ENCODE peak calls at places on chromosomes 4 and X, in ten cellular contexts. A is uterus; Z is body of pancreas; H is amniotic stem cell; G is left ventricle myocardium inferior; M is left lobe of liver; X is T-helper 2 cell; S is CD4-positive, alpha-beta T cell; O is effector memory CD8-positive, alpha-beta T cell; V is islet precursor cell. T is an unnamed sample.
A peak's percentile ranks its signal among the peaks of the same experiment; 100 is the strongest.

GRCh38 chrX:50704360-50704759 is 109.6 kb downstream of the SHROOM4 start:
- DNase-seq in A (no peak), Z (no peak), H (no peak), G (no peak), M (no peak), X (no peak), S (no peak), O (no peak), V (no peak), T (no peak)

GRCh38 chr4:136768925-136769275 is 763.4 kb downstream of the PCDH18 start:
- DNase-seq in A (no peak), Z (no peak), H (no peak), G (no peak), M (no peak), X (no peak), S (no peak), O (no peak), V (peak; percentile 85), T (no peak)

GRCh38 chr4:145480257-145480656 is 1.4 kb upstream of the SMAD1 start:
- DNase-seq in A (no peak), Z (no peak), H (no peak), G (no peak), M (no peak), X (no peak), S (no peak), O (no peak), V (no peak), T (no peak)

GRCh38 chr4:7189475-7190277 is 2.7 kb upstream of the SORCS2 start:
- DNase-seq in A (no peak), Z (peak; percentile 33), H (no peak), G (no peak), M (no peak), X (no peak), S (no peak), O (no peak), V (peak; percentile 56), T (peak; percentile 15)

GRCh38 chr4:158195297-158195696 is 15.0 kb upstream of the TMEM144 start:
- DNase-seq in A (no peak), Z (no peak), H (no peak), G (no peak), M (no peak), X (no peak), S (no peak), O (no peak), V (no peak), T (no peak)

GRCh38 chr4:69057620-69058409 is 38.5 kb upstream of the UGT2B7 start:
- DNase-seq in A (no peak), Z (peak; percentile 44), H (no peak), G (no peak), M (no peak), X (no peak), S (no peak), O (no peak), V (no peak), T (no peak)

GRCh38 chrX:134836497-134836968 is 154.3 kb upstream of the SMIM10 start:
- DNase-seq in A (no peak), Z (no peak), H (no peak), G (no peak), M (no peak), X (no peak), S (no peak), O (no peak), V (no peak), T (no peak)

GRCh38 chr4:71004281-71004851 is 10.9 kb downstream of the DCK start:
- DNase-seq in A (no peak), Z (no peak), H (no peak), G (no peak), M (no peak), X (peak; percentile 4), S (peak; percentile 59), O (peak; percentile 45), V (peak; percentile 61), T (peak; percentile 66)

GRCh38 chrX:108731144-108731543 is 5.2 kb downstream of the IRS4 start:
- DNase-seq in A (no peak), Z (no peak), H (no peak), G (no peak), M (no peak), X (no peak), S (no peak), O (no peak), V (no peak), T (no peak)

GRCh38 chr4:52423967-52424366 is 235.1 kb downstream of the USP46 start:
- DNase-seq in A (no peak), Z (no peak), H (no peak), G (no peak), M (no peak), X (no peak), S (no peak), O (no peak), V (no peak), T (no peak)

GRCh38 chr4:1012031-1012739 is 759 bp downstream of the FGFRL1 start:
- DNase-seq in A (peak; percentile 46), Z (peak; percentile 75), H (no peak), G (no peak), M (peak; percentile 84), X (no peak), S (peak; percentile 32), O (peak; percentile 37), V (peak; percentile 88), T (no peak)

GRCh38 chrX:16585486-16586370 is 64.2 kb upstream of the S100G start:
- DNase-seq in A (no peak), Z (no peak), H (no peak), G (no peak), M (no peak), X (no peak), S (no peak), O (no peak), V (no peak), T (no peak)

GRCh38 chr4:89283226-89283974 is 24.2 kb downstream of the GPRIN3 start:
- DNase-seq in A (no peak), Z (no peak), H (no peak), G (no peak), M (no peak), X (no peak), S (peak; percentile 52), O (peak; percentile 74), V (no peak), T (no peak)

GRCh38 chrX:43467608-43468234 is 188.4 kb upstream of the MAOA start:
- DNase-seq in A (no peak), Z (peak; percentile 14), H (no peak), G (no peak), M (no peak), X (no peak), S (no peak), O (no peak), V (no peak), T (peak; percentile 60)

GRCh38 chr4:14652522-14652921 is 349.8 kb upstream of the CPEB2 start:
- DNase-seq in A (no peak), Z (no peak), H (no peak), G (no peak), M (no peak), X (no peak), S (no peak), O (no peak), V (no peak), T (no peak)

GRCh38 chrX:151713859-151714258 is 2.0 kb upstream of the FATE1 start:
- DNase-seq in A (no peak), Z (peak; percentile 38), H (no peak), G (no peak), M (peak; percentile 45), X (no peak), S (no peak), O (no peak), V (peak; percentile 67), T (no peak)

GRCh38 chr4:163540977-163541376 is 46.5 kb downstream of the TMA16 start:
- DNase-seq in A (no peak), Z (no peak), H (peak; percentile 49), G (no peak), M (no peak), X (no peak), S (no peak), O (no peak), V (peak; percentile 73), T (no peak)

GRCh38 chr4:53852343-53852742 is 212.1 kb downstream of the CHIC2 start:
- DNase-seq in A (no peak), Z (no peak), H (no peak), G (no peak), M (no peak), X (no peak), S (no peak), O (no peak), V (no peak), T (no peak)

GRCh38 chr4:17489123-17489522 is 22.8 kb downstream of the QDPR start:
- DNase-seq in A (no peak), Z (no peak), H (no peak), G (no peak), M (no peak), X (no peak), S (no peak), O (no peak), V (no peak), T (no peak)

GRCh38 chr4:26223160-26223559 is 97.7 kb upstream of the RBPJ start:
- DNase-seq in A (no peak), Z (no peak), H (peak; percentile 8), G (no peak), M (no peak), X (no peak), S (no peak), O (no peak), V (no peak), T (no peak)

GRCh38 chrX:69379412-69379811 is 124.7 kb upstream of the NALF2 start:
- DNase-seq in A (no peak), Z (no peak), H (no peak), G (no peak), M (no peak), X (no peak), S (no peak), O (no peak), V (no peak), T (no peak)

GRCh38 chr4:174604198-174604597 is 81.9 kb upstream of the HPGD start:
- DNase-seq in A (no peak), Z (no peak), H (no peak), G (no peak), M (no peak), X (no peak), S (no peak), O (no peak), V (no peak), T (no peak)

GRCh38 chrX:139448996-139449395 is 81.5 kb upstream of the F9 start:
- DNase-seq in A (no peak), Z (no peak), H (no peak), G (no peak), M (no peak), X (no peak), S (no peak), O (no peak), V (no peak), T (no peak)

GRCh38 chr4:11130195-11130975 is 298.3 kb downstream of the HS3ST1 start:
- DNase-seq in A (no peak), Z (no peak), H (no peak), G (no peak), M (no peak), X (no peak), S (no peak), O (no peak), V (peak; percentile 87), T (no peak)

GRCh38 chr4:62881210-62881609 is 1528.0 kb downstream of the TECRL start:
- DNase-seq in A (no peak), Z (no peak), H (no peak), G (no peak), M (no peak), X (no peak), S (no peak), O (no peak), V (no peak), T (no peak)

GRCh38 chr4:176313596-176314341 is 6.0 kb upstream of the SPCS3 start:
- DNase-seq in A (no peak), Z (no peak), H (no peak), G (no peak), M (no peak), X (no peak), S (no peak), O (no peak), V (no peak), T (no peak)

GRCh38 chr4:8306511-8307021 is 37.0 kb downstream of the HTRA3 start:
- DNase-seq in A (peak; percentile 19), Z (no peak), H (no peak), G (peak; percentile 38), M (no peak), X (no peak), S (no peak), O (no peak), V (no peak), T (peak; percentile 61)

GRCh38 chr4:22237155-22237751 is 278.6 kb downstream of the ADGRA3 start:
- DNase-seq in A (peak; percentile 12), Z (peak; percentile 43), H (no peak), G (no peak), M (peak; percentile 73), X (no peak), S (peak; percentile 6), O (peak; percentile 3), V (peak; percentile 69), T (peak; percentile 69)